ENCODE peak calls at places on chromosomes 12 and 14, in eight cellular contexts. A, R, T, F, G, C, M and I are unnamed samples. For H3K27me3 and H3K4me1, the result is how much of the 10 kb centered on the place peaks cover.

GRCh38 chr14:21072102-21072501 is 2.0 kb downstream of the ARHGEF40 start:
- DNase-seq in A (peak), G (no peak), F (peak), C (peak), T (no peak), M (no peak), R (no peak), I (no peak)

GRCh38 chr12:107119091-107119490 is 25.7 kb upstream of the CRY1 start:
- DNase-seq in C (no peak), T (no peak), M (no peak), R (no peak), F (no peak), G (no peak), A (no peak), I (no peak)

GRCh38 chr12:110699591-110700445 is 10.9 kb upstream of the HVCN1 start:
- DNase-seq in R (no peak), M (no peak), F (no peak), T (no peak), G (peak), A (no peak), C (no peak), I (no peak)

GRCh38 chr12:110762891-110763290 is 20.2 kb upstream of the PPP1CC start:
- DNase-seq in R (no peak), G (peak), F (no peak), T (no peak), C (no peak), M (no peak), A (no peak), I (no peak)

GRCh38 chr12:40566246-40566645 is 126.0 kb upstream of the CNTN1 start:
- DNase-seq in M (no peak), C (no peak), R (no peak), G (no peak), T (no peak), F (no peak), A (no peak), I (no peak)

GRCh38 chr14:64971890-64972785 is at the start of gene RAB15:
- DNase-seq in G (peak), T (no peak), A (no peak), F (peak), R (peak), M (peak), C (peak), I (no peak)

GRCh38 chr12:89267404-89267803 is 84.9 kb downstream of the DUSP6 start:
- DNase-seq in R (no peak), G (no peak), C (peak), T (no peak), M (no peak), F (no peak), A (no peak), I (no peak)

GRCh38 chr14:87628129-87628528 is 364.9 kb downstream of the GALC start:
- DNase-seq in R (no peak), F (peak), C (peak), G (no peak), M (no peak), A (peak), T (no peak), I (no peak)

GRCh38 chr12:45216983-45217485 is 1.1 kb downstream of the ANO6 start:
- DNase-seq in F (no peak), M (no peak), C (no peak), G (no peak), T (no peak), A (no peak), R (no peak), I (no peak)

GRCh38 chr12:108438687-108439086 is 76.4 kb upstream of the FICD start:
- DNase-seq in A (no peak), R (no peak), F (no peak), T (no peak), C (no peak), M (no peak), G (no peak), I (no peak)

GRCh38 chr14:92475037-92475436 is 38.5 kb upstream of the RIN3 start:
- DNase-seq in F (peak), M (no peak), R (no peak), T (no peak), G (no peak), C (no peak), A (no peak), I (no peak)

GRCh38 chr12:115296613-115297012 is 612.6 kb upstream of the TBX3 start:
- DNase-seq in C (no peak), F (no peak), R (no peak), G (no peak), M (no peak), T (no peak), A (no peak), I (no peak)

GRCh38 chr12:47504775-47505446 is 200.9 kb downstream of the RPAP3 start:
- DNase-seq in G (no peak), R (no peak), M (peak), A (no peak), C (peak), T (no peak), F (no peak), I (no peak)

GRCh38 chr12:127162902-127163301 is 1104.1 kb upstream of the TMEM132C start:
- DNase-seq in T (no peak), G (peak), M (no peak), F (no peak), R (no peak), C (peak), A (no peak), I (no peak)

GRCh38 chr12:6092784-6093722 is 31.4 kb downstream of the VWF start:
- DNase-seq in M (peak), A (peak), C (peak), R (no peak), G (no peak), F (no peak), T (peak), I (no peak)

GRCh38 chr14:92382677-92383076 is 59.7 kb downstream of the SLC24A4 start:
- DNase-seq in R (no peak), C (no peak), M (no peak), F (no peak), T (no peak), G (no peak), A (no peak), I (no peak)

GRCh38 chr12:82413994-82414393 is 55.7 kb downstream of the METTL25 start:
- DNase-seq in M (peak), G (no peak), F (no peak), A (no peak), T (no peak), C (peak), R (no peak), I (no peak)

GRCh38 chr12:47707905-47708543 is 2.2 kb upstream of the RPAP3 start:
- DNase-seq in A (no peak), F (no peak), C (no peak), T (no peak), R (no peak), G (no peak), M (no peak), I (no peak)

GRCh38 chr12:49553512-49554088 is 14.3 kb downstream of the MCRS1 start:
- DNase-seq in R (no peak), A (no peak), C (no peak), T (no peak), M (peak), F (no peak), G (peak), I (peak)

GRCh38 chr12:112905451-112906089 is 1.2 kb upstream of the OAS1 start:
- DNase-seq in G (no peak), R (no peak), A (no peak), C (no peak), F (no peak), T (no peak), M (peak), I (no peak)

GRCh38 chr14:100670017-100670974 is 56.4 kb upstream of the DLK1 start:
- DNase-seq in C (no peak), T (no peak), G (no peak), M (no peak), R (no peak), F (no peak), A (no peak), I (no peak)

GRCh38 chr12:53498235-53498630 is 1.0 kb downstream of the MAP3K12 start:
- DNase-seq in R (no peak), F (no peak), C (no peak), A (no peak), T (no peak), M (no peak), G (no peak), I (no peak)

GRCh38 chr12:53493610-53494391 is 5.5 kb downstream of the MAP3K12 start:
- DNase-seq in F (no peak), G (peak), M (no peak), R (no peak), A (no peak), T (no peak), C (no peak), I (no peak)

GRCh38 chr12:53497461-53497860 is 1.8 kb downstream of the MAP3K12 start:
- DNase-seq in F (no peak), T (no peak), A (no peak), M (no peak), C (no peak), R (no peak), G (no peak), I (no peak)

GRCh38 chr12:53496752-53497032 is 2.6 kb downstream of the MAP3K12 start:
- DNase-seq in F (no peak), M (no peak), T (no peak), C (no peak), G (no peak), A (no peak), R (no peak), I (no peak)

GRCh38 chr12:53495903-53496751 is 3.1 kb downstream of the MAP3K12 start:
- DNase-seq in R (no peak), A (peak), G (peak), C (peak), T (no peak), M (no peak), F (no peak), I (peak)
- H3K27me3 ChIP-seq in R (under half), A (under half), G (under half), C (under half), T (under half), M (under half), F (under half), I (under half)

GRCh38 chr12:124681779-124682391 is 114.5 kb upstream of the NCOR2 start:
- DNase-seq in M (peak), G (no peak), F (peak), T (peak), R (peak), C (peak), A (peak), I (no peak)
- H3K4me3 ChIP-seq in M (no peak), G (no peak), F (no peak), T (no peak), R (peak), C (no peak), A (no peak), I (no peak)

DNA sequence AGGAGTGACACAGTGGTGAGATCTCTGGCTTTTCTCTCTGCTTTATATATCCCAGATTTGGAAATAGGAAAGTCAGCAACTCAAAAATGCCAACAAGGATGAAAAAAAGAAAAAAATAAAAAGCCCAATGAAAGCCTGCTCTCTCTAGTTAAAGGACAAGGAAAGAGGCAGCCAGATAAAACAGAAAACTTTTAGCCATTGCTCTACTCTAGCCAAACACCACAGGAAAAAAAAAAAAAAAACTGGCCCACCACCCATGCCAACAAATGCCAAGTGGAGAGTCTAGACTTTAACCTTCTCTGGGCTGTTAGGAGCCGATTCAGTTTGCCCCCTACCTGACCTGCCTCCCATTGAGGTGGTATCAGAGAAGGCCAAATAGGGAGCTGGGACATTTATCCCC is 222.3 kb upstream of the TMTC1 start:
- DNase-seq in T (no peak), R (no peak), F (no peak), M (no peak), A (no peak), C (no peak), G (no peak), I (no peak)
- H3K4me1 ChIP-seq in T (under half), R (under half), F (under half), M (under half), A (under half), C (under half), G (under half), I (under half)

GRCh38 chr14:36646664-36647416 is 14.8 kb upstream of the PAX9 start:
- DNase-seq in A (no peak), F (no peak), C (no peak), M (no peak), G (no peak), R (no peak), T (no peak), I (no peak)
- H3K27me3 ChIP-seq in A (half or more), F (half or more), C (half or more), M (half or more), G (under half), R (half or more), T (half or more), I (under half)

DNA sequence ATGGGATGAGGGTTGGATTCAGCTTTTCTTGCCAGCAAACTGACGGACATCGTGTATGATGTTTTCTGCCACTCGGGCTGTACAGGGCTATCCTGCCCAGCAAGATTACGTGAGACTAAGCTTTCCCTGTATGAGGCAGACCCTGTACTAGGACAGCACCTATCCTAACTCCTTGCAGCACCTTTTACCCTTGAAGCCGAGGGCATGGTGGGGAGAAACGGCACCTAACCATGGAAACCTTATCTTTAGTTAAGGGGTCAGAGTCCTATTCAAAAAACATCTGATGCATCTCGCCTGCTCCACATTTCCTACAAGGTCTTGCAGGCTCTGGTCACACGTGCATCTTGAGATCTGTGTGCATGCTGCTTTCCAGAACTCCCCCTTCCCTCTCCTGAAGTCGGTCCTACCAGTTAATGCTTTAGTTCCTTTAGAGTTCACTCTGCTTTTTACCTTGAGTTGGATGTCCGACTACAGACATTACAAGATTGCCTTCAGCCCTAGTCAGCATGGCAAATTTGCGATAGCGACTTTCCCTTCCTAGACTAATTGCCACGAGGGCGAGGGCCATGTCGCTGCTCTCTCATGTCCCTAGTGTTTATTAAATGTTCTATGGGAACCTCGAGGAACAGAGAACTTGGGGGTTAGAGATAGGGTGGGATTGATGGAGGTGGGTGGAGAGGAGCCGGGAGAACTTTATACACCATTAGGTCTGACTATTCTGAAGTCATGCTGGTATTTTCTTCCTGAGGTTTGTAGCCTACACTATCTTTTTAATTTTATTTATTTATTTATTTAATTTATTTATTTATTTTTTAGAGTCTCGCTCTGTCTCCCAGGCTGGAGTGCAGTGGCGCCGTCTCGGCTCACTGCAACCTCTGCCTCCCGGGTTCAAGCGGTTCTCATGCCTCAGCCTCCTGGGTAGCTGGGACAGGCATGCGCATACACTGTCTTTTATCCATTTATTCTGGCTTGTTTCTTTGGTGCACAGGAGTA is 6.6 kb downstream of the RAN start:
- DNase-seq in F (no peak), M (no peak), C (no peak), T (no peak), R (no peak), A (no peak), G (peak), I (no peak)
- H3K4me3 ChIP-seq in F (no peak), M (no peak), C (no peak), T (no peak), R (no peak), A (no peak), G (no peak), I (no peak)